ENCODE peak calls at places on chromosomes 7 and 10, in eight cellular contexts. H is small intestine; J is activated CD4-positive, CD25-positive, alpha-beta regulatory T cell treated with anti-CD3 and anti-CD28 coated beads, Interleukin-2, amount 50 U/mL, for 72 hours; L is WERI-Rb-1; U is activated CD4-positive, alpha-beta memory T cell treated with anti-CD3 and anti-CD28 coated beads, Interleukin-2, amount 10 ng/mL, durations not matched to agents 7 days and 5 days; T is left ventricle myocardium superior; Z is NCI-H446; F is posterior cingulate gyrus. I is an unnamed sample.

GRCh38 chr7:23393636-23394035 is 76.7 kb downstream of the IGF2BP3 start:
- DNase-seq in Z (no peak), T (no peak), L (peak; percentile 72), H (no peak), U (no peak), J (no peak), F (no peak), I (no peak)

GRCh38 chr7:16801111-16801542 is 3.7 kb downstream of the AGR2 start:
- DNase-seq in T (no peak), Z (peak; percentile 75), H (peak; percentile 91), L (no peak), U (no peak), F (no peak), J (no peak), I (peak; percentile 77)

GRCh38 chr10:35352508-35352907 is 16.2 kb downstream of the CCNY start:
- DNase-seq in H (peak; percentile 69), F (no peak), T (no peak), L (no peak), Z (no peak), U (peak; percentile 50), J (no peak), I (no peak)

GRCh38 chr10:100307716-100308115 is 21.2 kb upstream of the BLOC1S2 start:
- DNase-seq in Z (no peak), T (no peak), L (no peak), F (no peak), U (no peak), H (no peak), J (no peak), I (peak; percentile 13)

GRCh38 chr10:43204394-43204942 is 62.4 kb downstream of the RASGEF1A start:
- DNase-seq in J (no peak), U (peak; percentile 16), T (no peak), H (no peak), L (no peak), Z (no peak), F (peak; percentile 5), I (no peak)

GRCh38 chr10:69583106-69583505 is 9.9 kb upstream of the NEUROG3 start:
- DNase-seq in U (no peak), F (no peak), H (no peak), T (no peak), J (no peak), L (peak; percentile 42), Z (no peak), I (no peak)

GRCh38 chr10:110779489-110779888 is 92.2 kb upstream of the PDCD4 start:
- DNase-seq in F (no peak), H (no peak), Z (no peak), L (no peak), T (no peak), U (no peak), J (no peak), I (no peak)

GRCh38 chr7:25312968-25313367 is 84.7 kb upstream of the NPVF start:
- DNase-seq in L (no peak), H (no peak), F (no peak), J (no peak), T (no peak), Z (no peak), U (no peak), I (no peak)

I was measured in H54.